ENCODE peak calls at places on chromosome 11, in eight cellular contexts. J, R, C, T, P, Z, I and S are unnamed samples.

GRCh38 chr11:70247042-70247709 is 23.3 kb upstream of the PPFIA1 start:
- DNase-seq in C (no peak), R (no peak), I (no peak), T (no peak), P (no peak), J (no peak), Z (no peak), S (no peak)

GRCh38 chr11:128565881-128566280 is 21.5 kb downstream of the ETS1 start:
- DNase-seq in I (no peak), J (no peak), T (no peak), R (no peak), C (no peak), Z (peak), P (peak), S (no peak)

GRCh38 chr11:78835646-78836045 is 261.0 kb upstream of the NARS2 start:
- DNase-seq in J (no peak), P (no peak), I (no peak), T (no peak), R (no peak), Z (no peak), C (no peak), S (no peak)

GRCh38 chr11:119258983-119259382 is 52.8 kb downstream of the CBL start:
- DNase-seq in R (no peak), T (no peak), P (no peak), I (no peak), C (no peak), J (no peak), Z (no peak), S (no peak)

GRCh38 chr11:94011478-94011877 is 9.7 kb upstream of the HEPHL1 start:
- DNase-seq in P (no peak), J (no peak), T (no peak), C (no peak), I (no peak), R (no peak), Z (no peak), S (no peak)

GRCh38 chr11:35173011-35173511 is 34.1 kb downstream of the CD44 start:
- DNase-seq in R (no peak), J (no peak), I (no peak), C (no peak), T (no peak), Z (no peak), P (peak), S (no peak)

GRCh38 chr11:111699579-111700156 is 66.5 kb downstream of the PPP2R1B start:
- DNase-seq in P (no peak), J (no peak), R (no peak), I (no peak), Z (no peak), C (no peak), T (no peak), S (no peak)

GRCh38 chr11:73325036-73325981 is 17.2 kb downstream of the ARHGEF17 start:
- DNase-seq in I (peak), T (no peak), C (no peak), Z (no peak), P (no peak), J (no peak), R (no peak), S (no peak)

GRCh38 chr11:112734207-112734606 is 227.0 kb upstream of the NCAM1 start:
- DNase-seq in Z (peak), I (peak), P (no peak), C (no peak), T (peak), R (no peak), J (no peak), S (no peak)

GRCh38 chr11:19432370-19433163 is 191.8 kb upstream of the E2F8 start:
- DNase-seq in J (peak), P (no peak), R (no peak), T (no peak), I (peak), Z (peak), C (no peak), S (no peak)

GRCh38 chr11:8934735-8935478 is 2.2 kb upstream of the C11orf16 start:
- DNase-seq in P (no peak), Z (peak), I (peak), T (peak), R (no peak), J (peak), C (no peak), S (no peak)

GRCh38 chr11:133425245-133425644 is 107.1 kb downstream of the OPCML start:
- DNase-seq in C (no peak), I (no peak), J (no peak), P (no peak), R (no peak), Z (no peak), T (no peak), S (no peak)

GRCh38 chr11:60791534-60791933 is 6.4 kb downstream of the MS4A10 start:
- DNase-seq in R (no peak), P (no peak), Z (peak), C (no peak), I (no peak), J (no peak), T (no peak), S (no peak)